ENCODE peak calls at places on chromosomes 3 and 15, in nine cellular contexts. W is OCI-LY7, E is MM.1S, A is HCT116, I is neural progenitor cell, O is SK-N-SH, C is GM23248, S is GM23338, N is PC-3. V is an unnamed sample.

GRCh38 chr3:193030276-193030675 is 112.6 kb upstream of the MB21D2 start:
- DNase-seq in W (no peak), E (no peak), A (no peak), I (no peak), O (no peak), C (peak), S (no peak), N (peak), V (no peak)

GRCh38 chr15:47717036-47717611 is at the start of gene SEMA6D:
- DNase-seq in W (no peak), E (peak), A (no peak), I (peak), O (peak), C (peak), S (peak), N (peak), V (peak)

GRCh38 chr3:14016900-14017475 is 107.7 kb downstream of the CHCHD4 start:
- DNase-seq in W (no peak), E (no peak), A (peak), I (no peak), O (no peak), C (peak), S (no peak), N (peak), V (peak)

GRCh38 chr3:195154111-195154791 is 116.7 kb downstream of the XXYLT1 start:
- DNase-seq in W (no peak), E (no peak), A (no peak), I (no peak), O (no peak), C (peak), S (no peak), N (no peak), V (no peak)

GRCh38 chr15:76663529-76663928 is 241.6 kb downstream of the SCAPER start:
- DNase-seq in W (peak), E (no peak), A (no peak), I (no peak), O (no peak), C (no peak), S (no peak), N (no peak), V (no peak)

GRCh38 chr3:47151836-47152235 is 12.1 kb downstream of the SETD2 start:
- DNase-seq in W (no peak), E (no peak), A (no peak), I (no peak), O (no peak), C (no peak), S (no peak), N (no peak), V (no peak)

GRCh38 chr3:196867155-196867506 is 589 bp upstream of the SENP5 start:
- DNase-seq in W (no peak), E (no peak), A (no peak), I (no peak), O (no peak), C (no peak), S (no peak), N (no peak), V (no peak)

GRCh38 chr3:143881102-143881501 is 32.8 kb upstream of the SLC9A9 start:
- DNase-seq in W (no peak), E (no peak), A (no peak), I (no peak), O (no peak), C (no peak), S (no peak), N (no peak), V (no peak)

GRCh38 chr15:40941528-40942336 is 11.5 kb upstream of the CHAC1 start:
- DNase-seq in W (peak), E (peak), A (no peak), I (peak), O (peak), C (peak), S (peak), N (peak), V (peak)

GRCh38 chr3:107431048-107431297 is 53.7 kb downstream of the CCDC54 start:
- DNase-seq in W (no peak), E (no peak), A (no peak), I (no peak), O (no peak), C (no peak), S (peak), N (no peak), V (no peak)

GRCh38 chr3:60149501-60149900 is 1099.7 kb upstream of the CFAP20DC start:
- DNase-seq in W (no peak), E (no peak), A (no peak), I (no peak), O (no peak), C (no peak), S (no peak), N (no peak), V (no peak)

GRCh38 chr3:4340411-4341335 is 37.5 kb downstream of the SETMAR start:
- DNase-seq in W (no peak), E (no peak), A (no peak), I (no peak), O (no peak), C (peak), S (no peak), N (no peak), V (peak)

GRCh38 chr3:78268087-78268486 is 1228.2 kb downstream of the ROBO2 start:
- DNase-seq in W (no peak), E (no peak), A (no peak), I (no peak), O (no peak), C (no peak), S (no peak), N (no peak), V (no peak)

DNA sequence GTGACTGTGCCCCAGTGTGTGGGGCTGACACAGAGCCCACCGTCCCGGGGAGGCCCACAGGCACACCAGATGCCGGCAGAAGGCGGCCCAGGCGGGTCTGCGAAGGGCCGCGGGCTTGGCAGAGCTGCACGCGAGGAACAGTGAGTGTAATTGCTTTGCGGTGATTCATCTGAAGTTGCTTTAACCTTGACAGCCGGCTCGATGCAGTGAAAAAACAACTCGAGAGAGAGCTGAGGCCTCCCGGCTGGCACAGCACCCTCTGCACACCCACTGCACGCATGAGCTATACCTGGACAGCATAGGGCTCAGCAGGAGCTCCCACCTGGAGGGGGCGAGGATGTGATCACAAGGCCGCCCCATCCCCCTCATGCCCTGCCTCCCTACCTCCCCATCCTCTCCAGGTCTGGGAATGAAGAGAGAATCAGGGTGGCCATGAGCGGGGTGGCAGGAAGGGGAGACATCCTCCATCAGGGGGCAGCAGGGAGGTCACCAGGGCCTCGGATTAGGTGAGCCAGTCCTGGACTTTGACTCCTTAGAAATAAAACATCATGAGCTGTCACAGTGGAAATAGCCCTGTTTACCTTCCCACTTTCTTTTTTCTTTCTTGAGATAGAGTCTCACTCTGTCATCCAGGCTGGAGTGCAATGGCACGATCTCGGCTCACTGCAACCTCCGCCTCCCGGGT is 172.6 kb downstream of the MEGF11 start:
- DNase-seq in W (no peak), E (no peak), A (no peak), I (peak), O (peak), C (peak), S (peak), N (no peak), V (peak)
- TF ChIP-seq EZH2phosphoT487 in W (no peak), E (no peak), A (no peak), I (no peak), O (no peak), C (no peak), S (no peak), N (no peak), V (no peak)

GRCh38 chr15:34102175-34102925 is 467 bp downstream of the PGBD4 start:
- DNase-seq in W (no peak), E (no peak), A (no peak), I (no peak), O (no peak), C (peak), S (no peak), N (no peak), V (no peak)
- TF ChIP-seq EZH2phosphoT487 in W (no peak), E (no peak), A (no peak), I (no peak), O (no peak), C (no peak), S (no peak), N (no peak), V (no peak)

GRCh38 chr15:42149493-42150245 is 6.8 kb downstream of the PLA2G4F start:
- DNase-seq in W (no peak), E (no peak), A (no peak), I (no peak), O (no peak), C (no peak), S (peak), N (no peak), V (no peak)
- TF ChIP-seq EZH2phosphoT487 in W (no peak), E (no peak), A (no peak), I (no peak), O (no peak), C (no peak), S (no peak), N (no peak), V (no peak)

GRCh38 chr3:10017636-10018292 is 8.5 kb upstream of the FANCD2 start:
- DNase-seq in W (no peak), E (no peak), A (no peak), I (no peak), O (no peak), C (peak), S (no peak), N (peak), V (no peak)
- TF ChIP-seq EZH2phosphoT487 in W (no peak), E (no peak), A (no peak), I (no peak), O (no peak), C (no peak), S (no peak), N (no peak), V (no peak)

DNA sequence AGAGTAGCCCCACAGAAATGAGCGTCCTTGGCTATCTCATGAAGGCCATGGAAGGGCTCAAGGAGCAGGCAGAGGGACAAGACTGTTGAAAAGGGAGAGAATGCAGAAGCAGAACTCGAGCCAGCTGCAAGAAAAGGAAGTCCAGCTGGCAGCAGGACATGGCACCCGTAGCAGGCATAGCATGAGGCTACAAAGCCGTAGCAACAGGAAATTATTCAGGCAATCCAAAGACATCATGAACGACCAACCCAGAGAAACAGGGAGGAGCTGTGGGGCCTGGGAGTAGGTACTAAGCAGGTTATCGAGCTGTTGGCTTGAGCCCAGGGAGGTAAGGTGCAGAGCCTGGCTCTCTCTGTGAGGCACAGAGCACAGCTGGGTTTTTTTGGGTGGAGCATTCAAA is 144.1 kb upstream of the SMAD3 start:
- DNase-seq in W (peak), E (no peak), A (no peak), I (no peak), O (no peak), C (no peak), S (no peak), N (no peak), V (no peak)
- TF ChIP-seq EZH2phosphoT487 in W (no peak), E (no peak), A (no peak), I (no peak), O (no peak), C (no peak), S (no peak), N (no peak), V (no peak)

GRCh38 chr15:35671981-35672380 is 126.0 kb upstream of the DPH6 start:
- DNase-seq in W (no peak), E (no peak), A (no peak), I (no peak), O (no peak), C (no peak), S (no peak), N (no peak), V (no peak)
- TF ChIP-seq EZH2phosphoT487 in W (no peak), E (no peak), A (no peak), I (no peak), O (no peak), C (no peak), S (no peak), N (no peak), V (no peak)

GRCh38 chr3:129933471-129933870 is 40.0 kb upstream of the TMCC1 start:
- DNase-seq in W (no peak), E (no peak), A (no peak), I (no peak), O (no peak), C (no peak), S (no peak), N (no peak), V (no peak)

GRCh38 chr3:129938140-129938930 is 36.2 kb upstream of the TRH start:
- DNase-seq in W (no peak), E (peak), A (no peak), I (peak), O (no peak), C (peak), S (peak), N (no peak), V (no peak)

GRCh38 chr3:129936757-129937156 is 37.8 kb upstream of the TRH start:
- DNase-seq in W (no peak), E (peak), A (no peak), I (peak), O (no peak), C (peak), S (peak), N (peak), V (no peak)

GRCh38 chr3:129937717-129938116 is 36.8 kb upstream of the TRH start:
- DNase-seq in W (no peak), E (no peak), A (no peak), I (peak), O (no peak), C (no peak), S (peak), N (no peak), V (no peak)

GRCh38 chr3:129934234-129935123 is 40.0 kb upstream of the TRH start:
- DNase-seq in W (peak), E (peak), A (peak), I (peak), O (peak), C (peak), S (peak), N (peak), V (peak)
- TF ChIP-seq EZH2phosphoT487 in W (no peak), E (no peak), A (no peak), I (no peak), O (no peak), C (no peak), S (no peak), N (no peak), V (no peak)

GRCh38 chr3:146581080-146581601 is 24.0 kb downstream of the PLSCR5 start:
- DNase-seq in W (no peak), E (no peak), A (no peak), I (no peak), O (no peak), C (no peak), S (no peak), N (no peak), V (no peak)

GRCh38 chr3:146574173-146574572 is 29.8 kb upstream of the PLSCR1 start:
- DNase-seq in W (no peak), E (no peak), A (no peak), I (no peak), O (no peak), C (no peak), S (no peak), N (no peak), V (no peak)

GRCh38 chr3:146581877-146582508 is 23.2 kb downstream of the PLSCR5 start:
- DNase-seq in W (no peak), E (no peak), A (no peak), I (no peak), O (no peak), C (peak), S (no peak), N (no peak), V (peak)

GRCh38 chr3:146577662-146578061 is 27.5 kb downstream of the PLSCR5 start:
- DNase-seq in W (peak), E (peak), A (peak), I (peak), O (peak), C (peak), S (peak), N (peak), V (peak)
- TF ChIP-seq EZH2phosphoT487 in W (no peak), E (no peak), A (no peak), I (no peak), O (no peak), C (no peak), S (no peak), N (no peak), V (no peak)

GRCh38 chr15:51303462-51303861 is 34.9 kb downstream of the CYP19A1 start:
- DNase-seq in W (no peak), E (no peak), A (no peak), I (no peak), O (no peak), C (no peak), S (no peak), N (no peak), V (peak)
- TF ChIP-seq EZH2phosphoT487 in W (no peak), E (no peak), A (no peak), I (no peak), O (no peak), C (no peak), S (no peak), N (no peak), V (no peak)

GRCh38 chr3:136667081-136667480 is 85.1 kb downstream of the STAG1 start:
- DNase-seq in W (no peak), E (no peak), A (no peak), I (no peak), O (no peak), C (peak), S (no peak), N (no peak), V (peak)
- TF ChIP-seq EZH2phosphoT487 in W (no peak), E (no peak), A (no peak), I (no peak), O (no peak), C (no peak), S (no peak), N (no peak), V (no peak)

V was measured in hepatocyte.